ENCODE peak calls at places on chromosomes 6 and 20, in five cellular contexts. One of them, this sample, is unnamed.

GRCh38 chr6:90715093-90715655 is 128.3 kb upstream of the MAP3K7 start:
- DNase-seq in neural crest cell: no peak
- DNase-seq in lung: no peak
- DNase-seq in foreskin keratinocyte: peak
- DNase-seq in GM13976: no peak
- DNase-seq in this sample: no peak

GRCh38 chr6:105432797-105433196 is 29.9 kb upstream of the PREP start:
- DNase-seq in neural crest cell: no peak
- DNase-seq in lung: no peak
- DNase-seq in GM13976: no peak
- DNase-seq in foreskin keratinocyte: peak
- DNase-seq in this sample: no peak

GRCh38 chr6:11413728-11414127 is 123.8 kb upstream of the TMEM170B start:
- DNase-seq in lung: no peak
- DNase-seq in foreskin keratinocyte: peak
- DNase-seq in GM13976: no peak
- DNase-seq in neural crest cell: no peak
- DNase-seq in this sample: no peak

GRCh38 chr6:87714093-87714809 is 12.2 kb upstream of the AKIRIN2 start:
- DNase-seq in foreskin keratinocyte: peak
- DNase-seq in neural crest cell: no peak
- DNase-seq in GM13976: no peak
- DNase-seq in lung: no peak
- DNase-seq in this sample: no peak

GRCh38 chr20:38872036-38872435 is 54.2 kb upstream of the FAM83D start:
- DNase-seq in lung: no peak
- DNase-seq in GM13976: no peak
- DNase-seq in neural crest cell: no peak
- DNase-seq in foreskin keratinocyte: no peak
- DNase-seq in this sample: no peak

GRCh38 chr20:38961530-38962043 is 557 bp upstream of the DHX35 start:
- DNase-seq in neural crest cell: no peak
- DNase-seq in foreskin keratinocyte: no peak
- DNase-seq in GM13976: no peak
- DNase-seq in lung: no peak
- DNase-seq in this sample: no peak

GRCh38 chr20:57869291-57869950 is 159.6 kb upstream of the PMEPA1 start:
- DNase-seq in lung: no peak
- DNase-seq in GM13976: no peak
- DNase-seq in foreskin keratinocyte: no peak
- DNase-seq in neural crest cell: no peak
- DNase-seq in this sample: peak

GRCh38 chr6:2596222-2596621 is 154.5 kb downstream of the MYLK4 start:
- DNase-seq in foreskin keratinocyte: no peak
- DNase-seq in lung: no peak
- DNase-seq in GM13976: no peak
- DNase-seq in neural crest cell: no peak
- DNase-seq in this sample: no peak

GRCh38 chr6:48027704-48028435 is 83.1 kb downstream of the PTCHD4 start:
- DNase-seq in GM13976: no peak
- DNase-seq in neural crest cell: no peak
- DNase-seq in lung: no peak
- DNase-seq in foreskin keratinocyte: peak
- DNase-seq in this sample: no peak

GRCh38 chr6:36131517-36132220 is 1.4 kb downstream of the MAPK13 start:
- DNase-seq in neural crest cell: no peak
- DNase-seq in lung: peak
- DNase-seq in foreskin keratinocyte: no peak
- DNase-seq in GM13976: peak
- DNase-seq in this sample: peak

GRCh38 chr6:48978016-48978415 is 485.0 kb downstream of the MMUT start:
- DNase-seq in GM13976: no peak
- DNase-seq in foreskin keratinocyte: no peak
- DNase-seq in lung: no peak
- DNase-seq in neural crest cell: no peak
- DNase-seq in this sample: no peak

GRCh38 chr20:50127587-50128519 is 14.9 kb upstream of the UBE2V1 start:
- DNase-seq in neural crest cell: no peak
- DNase-seq in GM13976: no peak
- DNase-seq in lung: no peak
- DNase-seq in foreskin keratinocyte: no peak
- DNase-seq in this sample: no peak

GRCh38 chr6:9116026-9116425 is 680.7 kb upstream of the SLC35B3 start:
- DNase-seq in GM13976: no peak
- DNase-seq in foreskin keratinocyte: no peak
- DNase-seq in neural crest cell: no peak
- DNase-seq in lung: no peak
- DNase-seq in this sample: no peak

GRCh38 chr6:117561128-117561527 is 41.2 kb downstream of the GOPC start:
- DNase-seq in lung: no peak
- DNase-seq in GM13976: no peak
- DNase-seq in foreskin keratinocyte: no peak
- DNase-seq in neural crest cell: no peak
- DNase-seq in this sample: no peak

GRCh38 chr6:133341607-133342158 is 100.5 kb downstream of the EYA4 start:
- DNase-seq in neural crest cell: no peak
- DNase-seq in GM13976: no peak
- DNase-seq in foreskin keratinocyte: no peak
- DNase-seq in lung: peak
- DNase-seq in this sample: no peak

GRCh38 chr20:6566821-6567220 is 200.7 kb upstream of the BMP2 start:
- DNase-seq in neural crest cell: no peak
- DNase-seq in foreskin keratinocyte: peak
- DNase-seq in lung: no peak
- DNase-seq in GM13976: no peak
- DNase-seq in this sample: no peak

GRCh38 chr6:33297956-33298772 is 578 bp downstream of the RGL2 start:
- DNase-seq in foreskin keratinocyte: peak
- DNase-seq in GM13976: peak
- DNase-seq in lung: peak
- DNase-seq in neural crest cell: no peak
- DNase-seq in this sample: no peak

GRCh38 chr6:87971605-87972262 is 75.9 kb upstream of the SPACA1 start:
- DNase-seq in lung: no peak
- DNase-seq in foreskin keratinocyte: peak
- DNase-seq in GM13976: no peak
- DNase-seq in neural crest cell: no peak
- DNase-seq in this sample: no peak

GRCh38 chr6:31438677-31439076 is 35.3 kb downstream of the MICA start:
- DNase-seq in GM13976: no peak
- DNase-seq in neural crest cell: no peak
- DNase-seq in lung: no peak
- DNase-seq in foreskin keratinocyte: no peak
- DNase-seq in this sample: no peak

GRCh38 chr6:113209315-113209714 is 647.8 kb upstream of the MARCKS start:
- DNase-seq in lung: no peak
- DNase-seq in GM13976: no peak
- DNase-seq in neural crest cell: no peak
- DNase-seq in foreskin keratinocyte: no peak
- DNase-seq in this sample: no peak

GRCh38 chr6:169174516-169175359 is 78.9 kb downstream of the THBS2 start:
- DNase-seq in foreskin keratinocyte: no peak
- DNase-seq in GM13976: no peak
- DNase-seq in lung: no peak
- DNase-seq in neural crest cell: no peak
- DNase-seq in this sample: peak

GRCh38 chr20:53621482-53622246 is 28.0 kb upstream of the ZNF217 start:
- DNase-seq in foreskin keratinocyte: peak
- DNase-seq in GM13976: no peak
- DNase-seq in lung: peak
- DNase-seq in neural crest cell: no peak
- DNase-seq in this sample: peak

GRCh38 chr20:433300-433975 is 25.3 kb downstream of the RBCK1 start:
- DNase-seq in neural crest cell: no peak
- DNase-seq in GM13976: peak
- DNase-seq in lung: no peak
- DNase-seq in foreskin keratinocyte: no peak
- DNase-seq in this sample: no peak

GRCh38 chr6:29493261-29493660 is 5.5 kb upstream of the MAS1L start:
- DNase-seq in neural crest cell: no peak
- DNase-seq in GM13976: no peak
- DNase-seq in lung: no peak
- DNase-seq in foreskin keratinocyte: no peak
- DNase-seq in this sample: no peak

GRCh38 chr6:98156580-98156979 is 677.8 kb upstream of the POU3F2 start:
- DNase-seq in neural crest cell: no peak
- DNase-seq in foreskin keratinocyte: no peak
- DNase-seq in GM13976: no peak
- DNase-seq in lung: no peak
- DNase-seq in this sample: no peak

GRCh38 chr6:31702421-31702818 is 704 bp downstream of the ABHD16A start:
- DNase-seq in foreskin keratinocyte: no peak
- DNase-seq in neural crest cell: no peak
- DNase-seq in lung: no peak
- DNase-seq in GM13976: no peak
- DNase-seq in this sample: no peak

GRCh38 chr6:89895273-89895874 is 1.1 kb downstream of the GJA10 start:
- DNase-seq in foreskin keratinocyte: peak
- DNase-seq in GM13976: no peak
- DNase-seq in lung: no peak
- DNase-seq in neural crest cell: peak
- DNase-seq in this sample: no peak

DNA sequence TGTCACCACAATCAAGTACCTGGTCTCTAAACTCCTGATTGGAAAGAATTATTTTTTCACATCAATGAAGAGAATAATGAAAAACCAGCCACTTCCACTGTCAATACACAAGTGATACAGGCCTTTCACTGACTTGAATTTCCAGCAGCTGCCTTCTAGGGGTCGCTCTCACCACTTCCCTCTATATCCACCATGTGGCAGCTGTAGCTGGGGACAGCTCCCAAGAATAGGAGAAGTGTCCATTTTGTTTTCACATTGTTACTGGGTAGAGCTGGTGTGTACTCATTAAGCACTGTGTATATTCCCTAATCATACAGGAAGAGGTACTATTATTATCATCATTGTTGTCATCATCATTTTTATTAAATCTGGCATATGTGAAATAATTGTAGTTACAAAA is 438.4 kb upstream of the SPTLC3 start:
- DNase-seq in foreskin keratinocyte: no peak
- DNase-seq in neural crest cell: peak
- DNase-seq in lung: no peak
- DNase-seq in GM13976: no peak
- DNase-seq in this sample: no peak
- TF ChIP-seq CTCF in foreskin keratinocyte: peak
- TF ChIP-seq CTCF in neural crest cell: peak
- TF ChIP-seq CTCF in lung: no peak
- TF ChIP-seq CTCF in GM13976: no peak
- TF ChIP-seq CTCF in this sample: no peak

GRCh38 chr20:33666293-33667244 is at the start of gene ACTL10:
- DNase-seq in lung: peak
- DNase-seq in neural crest cell: peak
- DNase-seq in foreskin keratinocyte: peak
- DNase-seq in GM13976: peak
- DNase-seq in this sample: peak
- TF ChIP-seq CTCF in lung: no peak
- TF ChIP-seq CTCF in neural crest cell: no peak
- TF ChIP-seq CTCF in foreskin keratinocyte: peak
- TF ChIP-seq CTCF in GM13976: no peak
- TF ChIP-seq CTCF in this sample: no peak

GRCh38 chr6:144895890-144896289 is 610.8 kb downstream of the UTRN start:
- DNase-seq in GM13976: no peak
- DNase-seq in lung: no peak
- DNase-seq in neural crest cell: no peak
- DNase-seq in foreskin keratinocyte: no peak
- DNase-seq in this sample: no peak
- TF ChIP-seq CTCF in GM13976: no peak
- TF ChIP-seq CTCF in lung: no peak
- TF ChIP-seq CTCF in neural crest cell: no peak
- TF ChIP-seq CTCF in foreskin keratinocyte: no peak
- TF ChIP-seq CTCF in this sample: no peak

GRCh38 chr6:219641-220198 is 72.6 kb upstream of the DUSP22 start:
- DNase-seq in lung: peak
- DNase-seq in GM13976: no peak
- DNase-seq in neural crest cell: peak
- DNase-seq in foreskin keratinocyte: no peak
- DNase-seq in this sample: no peak
- TF ChIP-seq CTCF in lung: no peak
- TF ChIP-seq CTCF in GM13976: no peak
- TF ChIP-seq CTCF in neural crest cell: no peak
- TF ChIP-seq CTCF in foreskin keratinocyte: no peak
- TF ChIP-seq CTCF in this sample: no peak

DNA sequence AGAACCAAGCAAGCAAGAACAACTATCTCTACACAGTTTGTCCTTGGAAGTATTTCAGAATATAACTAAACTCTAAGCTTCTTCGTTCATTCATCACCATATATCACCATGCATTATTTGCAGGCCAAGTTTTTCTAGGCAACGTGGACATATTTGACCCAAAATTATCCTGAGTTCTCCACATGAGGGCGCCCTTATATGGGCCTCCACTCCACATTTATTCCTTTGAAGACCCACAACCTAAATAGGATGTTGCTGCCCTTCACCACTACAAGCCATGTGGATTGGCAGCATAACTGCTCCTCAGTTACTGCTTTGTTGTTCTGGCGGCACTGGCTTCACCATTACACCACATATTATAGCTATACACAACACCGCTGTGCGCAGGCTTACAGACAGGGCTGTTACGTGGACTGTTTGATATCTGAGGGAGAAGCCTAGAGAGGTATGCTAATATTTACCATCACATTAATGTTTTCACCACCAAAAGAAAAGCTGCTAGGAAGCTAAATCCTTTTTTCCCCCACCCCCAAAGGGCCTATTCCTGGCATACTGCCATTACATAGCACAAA is 411.8 kb downstream of the C6orf118 start:
- DNase-seq in foreskin keratinocyte: no peak
- DNase-seq in GM13976: no peak
- DNase-seq in neural crest cell: no peak
- DNase-seq in lung: no peak
- DNase-seq in this sample: no peak
- TF ChIP-seq CTCF in foreskin keratinocyte: no peak
- TF ChIP-seq CTCF in GM13976: no peak
- TF ChIP-seq CTCF in neural crest cell: peak
- TF ChIP-seq CTCF in lung: no peak
- TF ChIP-seq CTCF in this sample: no peak

DNA sequence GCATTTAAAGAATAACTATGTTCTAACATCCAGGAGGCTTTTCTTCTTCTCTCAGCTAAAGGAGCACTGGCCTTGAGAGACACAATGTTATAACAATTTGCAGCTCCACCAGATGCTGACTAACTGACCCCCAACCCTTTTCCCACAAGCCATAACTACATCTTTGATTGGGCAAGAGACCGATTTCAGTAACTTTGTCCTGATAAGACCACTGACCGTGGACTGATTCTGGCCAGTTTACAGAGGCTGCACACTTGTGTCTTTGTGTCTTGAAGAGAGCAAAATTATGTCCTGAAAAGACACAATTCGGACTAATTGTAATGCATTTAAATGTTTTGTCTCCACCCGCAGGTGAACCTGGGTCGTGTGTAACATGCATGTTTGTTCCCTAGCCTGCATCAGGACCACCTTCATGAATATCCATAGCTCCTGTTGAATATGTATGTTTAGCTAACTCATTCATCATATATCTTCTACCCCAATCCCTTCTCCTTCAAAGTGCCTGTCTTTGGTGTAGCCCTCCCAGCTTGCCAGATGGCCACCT is 22.3 kb downstream of the ABRACL start:
- DNase-seq in GM13976: no peak
- DNase-seq in foreskin keratinocyte: no peak
- DNase-seq in neural crest cell: no peak
- DNase-seq in lung: no peak
- DNase-seq in this sample: no peak
- TF ChIP-seq CTCF in GM13976: no peak
- TF ChIP-seq CTCF in foreskin keratinocyte: peak
- TF ChIP-seq CTCF in neural crest cell: no peak
- TF ChIP-seq CTCF in lung: no peak
- TF ChIP-seq CTCF in this sample: no peak

GRCh38 chr6:56595490-56596122 is 47.1 kb downstream of the DST start:
- DNase-seq in GM13976: peak
- DNase-seq in lung: no peak
- DNase-seq in neural crest cell: peak
- DNase-seq in foreskin keratinocyte: no peak
- DNase-seq in this sample: no peak
- TF ChIP-seq CTCF in GM13976: peak
- TF ChIP-seq CTCF in lung: peak
- TF ChIP-seq CTCF in neural crest cell: peak
- TF ChIP-seq CTCF in foreskin keratinocyte: peak
- TF ChIP-seq CTCF in this sample: peak

This sample was measured in vagina.